ENCODE peak calls at places on chromosomes 5 and 9, in five cellular contexts. W is cardiac fibroblast, A is Caco-2, Y is skeletal muscle cell, V is AG09309. E is an unnamed sample.

GRCh38 chr5:180212363-180213255 is 3.6 kb upstream of the RASGEF1C start:
- DNase-seq in V (no peak), Y (peak), A (no peak), W (no peak), E (peak)

GRCh38 chr9:82124090-82124489 is 135.5 kb downstream of the SPATA31D1 start:
- DNase-seq in A (no peak), W (peak), Y (no peak), V (peak), E (peak)

GRCh38 chr5:115374057-115374775 is 77.8 kb upstream of the CCDC112 start:
- DNase-seq in A (no peak), Y (no peak), W (no peak), V (no peak), E (no peak)

GRCh38 chr9:132404228-132404881 is 2.3 kb downstream of the TTF1 start:
- DNase-seq in Y (no peak), A (no peak), W (peak), V (no peak), E (no peak)

GRCh38 chr9:129823934-129824601 is at the start of gene TOR1A:
- DNase-seq in V (peak), A (peak), W (peak), Y (peak), E (peak)

GRCh38 chr5:158718738-158719505 is 380.8 kb downstream of the EBF1 start:
- DNase-seq in Y (peak), A (no peak), V (peak), W (peak), E (peak)

GRCh38 chr5:71830626-71831539 is 111.8 kb downstream of the CARTPT start:
- DNase-seq in V (peak), A (no peak), W (peak), Y (peak), E (peak)

GRCh38 chr9:108377881-108378280 is 477.9 kb downstream of the ACTL7B start:
- DNase-seq in Y (no peak), V (no peak), A (no peak), W (no peak), E (no peak)

GRCh38 chr5:170738840-170739239 is 44.7 kb upstream of the GABRP start:
- DNase-seq in V (no peak), W (no peak), A (no peak), Y (no peak), E (no peak)

GRCh38 chr5:148653840-148654781 is at the start of gene HTR4:
- DNase-seq in V (no peak), A (no peak), Y (no peak), W (no peak), E (no peak)

GRCh38 chr5:93035194-93035593 is 545.8 kb downstream of the NR2F1-AS1 start:
- DNase-seq in V (no peak), A (peak), W (no peak), Y (no peak), E (peak)

GRCh38 chr9:81370650-81371049 is 318.7 kb downstream of the TLE1 start:
- DNase-seq in A (no peak), W (no peak), Y (no peak), V (no peak), E (no peak)

GRCh38 chr9:105116047-105116868 is 128.2 kb upstream of the SLC44A1 start:
- DNase-seq in Y (no peak), V (no peak), A (peak), W (no peak), E (no peak)

GRCh38 chr9:22169243-22169642 is 160.1 kb upstream of the CDKN2B start:
- DNase-seq in V (no peak), W (peak), A (no peak), Y (peak), E (no peak)

GRCh38 chr5:89703799-89704198 is 705.8 kb downstream of the CETN3 start:
- DNase-seq in A (peak), Y (peak), V (no peak), W (no peak), E (peak)

GRCh38 chr9:11708899-11709298 is 984.3 kb upstream of the TYRP1 start:
- DNase-seq in V (no peak), Y (no peak), A (no peak), W (no peak), E (no peak)

GRCh38 chr5:155697236-155697635 is 629.7 kb upstream of the SGCD start:
- DNase-seq in Y (no peak), A (no peak), V (no peak), W (no peak), E (no peak)

GRCh38 chr9:4413856-4414255 is 76.4 kb upstream of the SLC1A1 start:
- DNase-seq in Y (no peak), W (no peak), V (no peak), A (no peak), E (no peak)

GRCh38 chr5:38467353-38468040 is 88.9 kb downstream of the LIFR start:
- DNase-seq in A (no peak), Y (no peak), W (peak), V (no peak), E (no peak)

GRCh38 chr5:132477784-132478497 is 12.6 kb downstream of the IRF1 start:
- DNase-seq in A (peak), Y (no peak), W (no peak), V (no peak), E (no peak)

GRCh38 chr5:55634204-55634785 is 77.8 kb downstream of the SLC38A9 start:
- DNase-seq in W (peak), A (no peak), Y (peak), V (peak), E (no peak)

GRCh38 chr5:126428421-126428820 is 5.2 kb downstream of the GRAMD2B start:
- DNase-seq in Y (no peak), V (no peak), A (no peak), W (no peak), E (no peak)

GRCh38 chr5:135458921-135459331 is 6.8 kb upstream of the TIFAB start:
- DNase-seq in A (no peak), Y (no peak), W (peak), V (no peak), E (peak)

DNA sequence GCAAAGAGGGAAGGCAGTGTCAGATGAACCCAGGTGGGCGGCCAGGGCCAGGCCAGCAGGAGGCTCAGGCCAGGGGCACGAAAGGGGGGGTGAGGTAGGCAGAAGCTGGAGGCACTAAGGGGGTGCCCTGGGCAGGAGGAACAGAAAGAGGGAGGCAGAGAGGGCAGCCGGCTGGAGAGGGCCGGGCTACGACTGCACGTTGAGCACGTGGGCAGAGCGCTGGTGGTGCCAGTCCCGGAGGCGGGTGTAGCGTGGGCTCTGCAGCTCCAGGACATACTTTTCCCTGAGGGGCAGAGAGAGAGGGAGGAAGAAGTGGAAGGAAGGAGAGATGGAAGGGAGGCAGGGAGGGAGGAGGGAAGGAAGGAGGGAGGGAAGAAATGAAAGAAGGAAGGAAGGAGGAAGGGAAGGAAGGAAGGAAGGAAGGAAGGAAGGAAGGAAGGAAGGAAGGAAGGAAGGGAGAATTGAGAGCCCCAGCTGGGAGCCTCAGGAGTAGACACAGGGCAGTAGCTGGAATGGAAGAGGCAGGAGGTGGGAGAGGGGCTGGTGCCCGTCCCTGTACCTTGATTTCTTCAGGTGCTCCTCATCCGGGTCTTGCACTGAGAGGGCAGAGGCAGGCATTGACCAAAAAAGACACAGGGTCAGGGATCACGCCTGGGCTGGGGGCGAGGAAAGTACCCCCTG is 7.0 kb downstream of the PDLIM7 start:
- DNase-seq in A (no peak), V (no peak), Y (no peak), W (no peak), E (no peak)
- H3K4me3 ChIP-seq in A (no peak), V (no peak), Y (no peak), W (no peak), E (no peak)

GRCh38 chr5:179119415-179120170 is 59.4 kb downstream of the ZNF354C start:
- DNase-seq in A (peak), W (no peak), Y (no peak), V (no peak), E (no peak)
- H3K4me3 ChIP-seq in A (no peak), W (no peak), Y (no peak), V (no peak), E (no peak)

DNA sequence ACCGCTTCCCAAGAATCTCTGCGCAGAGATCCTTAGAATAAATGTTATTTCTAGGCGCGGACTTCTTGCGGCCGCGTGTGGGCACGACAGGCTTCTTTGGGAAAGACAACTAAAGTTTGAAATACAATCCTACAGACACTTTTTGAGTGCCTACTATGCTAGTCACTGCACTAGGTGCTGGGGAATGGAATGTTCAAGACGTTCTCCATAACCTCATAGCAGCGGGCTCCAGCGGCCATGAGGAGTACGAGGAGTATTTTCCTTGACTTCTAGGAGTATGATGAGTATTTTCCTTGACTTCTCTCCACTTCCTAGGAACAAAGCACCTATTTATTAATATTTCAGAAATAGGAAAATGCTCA is 636 bp upstream of the PWWP2A start:
- DNase-seq in W (no peak), V (no peak), A (no peak), Y (no peak), E (no peak)
- H3K4me3 ChIP-seq in W (no peak), V (no peak), A (peak), Y (no peak), E (no peak)

DNA sequence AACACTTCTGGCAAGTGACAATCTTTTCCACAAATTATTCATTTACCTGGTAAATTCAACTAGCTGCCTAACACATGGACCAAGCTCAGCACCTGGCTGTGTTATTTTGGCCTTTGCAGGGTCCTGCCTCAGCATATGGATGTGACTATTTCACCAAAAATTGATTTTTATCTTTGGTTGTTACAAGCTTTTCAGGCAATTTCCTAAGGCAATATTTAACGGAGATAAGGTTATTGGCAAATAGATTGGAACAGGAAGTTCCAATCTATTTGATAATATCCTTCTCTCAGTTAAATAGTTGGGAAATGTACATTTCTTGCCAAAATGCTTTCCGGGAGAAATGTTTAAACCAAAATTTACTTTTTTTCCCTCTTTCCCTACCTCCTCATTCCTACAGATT is 415.2 kb upstream of the SMARCA2 start:
- DNase-seq in W (no peak), Y (no peak), V (no peak), A (no peak), E (no peak)
- H3K4me3 ChIP-seq in W (no peak), Y (no peak), V (no peak), A (no peak), E (no peak)

GRCh38 chr9:37036237-37037136 is 2.4 kb upstream of the PAX5 start:
- DNase-seq in Y (no peak), A (no peak), V (no peak), W (peak), E (no peak)

GRCh38 chr9:37033753-37034319 is at the start of gene PAX5:
- DNase-seq in A (no peak), W (no peak), V (no peak), Y (no peak), E (no peak)

GRCh38 chr9:37035472-37036236 is 1.6 kb upstream of the PAX5 start:
- DNase-seq in W (peak), Y (no peak), A (no peak), V (no peak), E (no peak)

GRCh38 chr9:37034320-37034937 is 361 bp upstream of the PAX5 start:
- DNase-seq in A (no peak), Y (no peak), V (no peak), W (no peak), E (no peak)

DNA sequence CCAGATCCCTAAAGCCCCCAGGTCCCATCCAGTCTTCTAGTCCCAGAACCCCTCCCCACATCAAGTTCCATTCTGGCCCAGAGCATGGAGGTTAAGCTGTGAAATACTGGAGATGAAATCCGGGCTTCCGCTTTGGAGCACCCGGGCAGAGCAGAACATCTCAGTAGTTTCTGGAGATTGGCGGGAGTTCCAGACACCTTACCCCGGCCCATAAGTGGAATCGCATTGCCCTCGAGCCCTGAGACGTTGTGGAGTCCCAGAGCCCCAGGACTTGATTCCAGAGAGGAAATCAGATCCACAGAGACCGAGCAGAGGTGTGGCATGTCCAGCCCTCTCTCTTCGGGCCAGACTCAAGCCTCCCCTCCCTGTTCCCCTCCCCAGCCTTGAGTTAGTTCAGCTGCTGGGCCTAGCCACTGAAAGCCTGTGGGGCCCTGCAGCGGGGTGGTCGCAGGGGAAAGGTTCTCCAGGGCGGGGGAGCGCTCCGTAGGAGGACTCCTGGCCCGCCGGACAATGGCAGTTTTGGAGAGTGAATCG is 937 bp upstream of the PAX5 start:
- DNase-seq in Y (no peak), A (no peak), W (no peak), V (no peak), E (no peak)
- H3K4me3 ChIP-seq in Y (no peak), A (peak), W (no peak), V (no peak), E (no peak)

E was measured in retinal pigment epithelial cell.